ENCODE peak calls at places on chromosome 6, in seven cellular contexts. X is H1, O is GM12878, P is GM12891, Y is K562, U is HepG2, R is SK-N-SH. K is an unnamed sample.
A peak's percentile ranks its signal among the peaks of the same experiment; 100 is the strongest.

GRCh38 chr6:398558-399078 is 7.1 kb downstream of the IRF4 start:
- DNase-seq in X (no peak), O (no peak), P (no peak), Y (no peak), U (no peak), R (no peak), K (no peak)

GRCh38 chr6:149271348-149272340 is 45.9 kb upstream of the TAB2 start:
- DNase-seq in X (no peak), O (peak; percentile 65), P (no peak), Y (no peak), U (no peak), R (no peak), K (no peak)

GRCh38 chr6:149293244-149293643 is 24.3 kb upstream of the TAB2 start:
- DNase-seq in X (no peak), O (no peak), P (no peak), Y (no peak), U (no peak), R (no peak), K (no peak)

GRCh38 chr6:162698004-162698403 is 29.6 kb downstream of the PRKN start:
- DNase-seq in X (no peak), O (no peak), P (no peak), Y (no peak), U (no peak), R (no peak), K (no peak)

GRCh38 chr6:30206152-30206551 is 7.1 kb downstream of the TRIM26 start:
- DNase-seq in X (no peak), O (no peak), P (no peak), Y (no peak), U (no peak), R (no peak), K (no peak)

GRCh38 chr6:35663447-35664235 is 25.1 kb downstream of the FKBP5 start:
- DNase-seq in X (no peak), O (no peak), P (peak; percentile 9), Y (no peak), U (no peak), R (no peak), K (no peak)

GRCh38 chr6:140537834-140538680 is 1163.6 kb upstream of the CITED2 start:
- DNase-seq in X (no peak), O (no peak), P (no peak), Y (no peak), U (peak; percentile 66), R (no peak), K (no peak)

GRCh38 chr6:54493138-54493537 is 184.9 kb downstream of the TINAG start:
- DNase-seq in X (no peak), O (no peak), P (no peak), Y (no peak), U (no peak), R (no peak), K (no peak)

GRCh38 chr6:134176283-134176975 is 124.0 kb upstream of the SLC2A12 start:
- DNase-seq in X (peak; percentile 74), O (no peak), P (no peak), Y (no peak), U (no peak), R (peak; percentile 56), K (no peak)

GRCh38 chr6:16749516-16750485 is 11.5 kb downstream of the ATXN1 start:
- DNase-seq in X (no peak), O (no peak), P (no peak), Y (no peak), U (no peak), R (no peak), K (no peak)

GRCh38 chr6:11437824-11438459 is 99.6 kb upstream of the TMEM170B start:
- DNase-seq in X (no peak), O (no peak), P (no peak), Y (no peak), U (no peak), R (no peak), K (no peak)

GRCh38 chr6:26088344-26088743 is 1.1 kb downstream of the HFE start:
- DNase-seq in X (no peak), O (no peak), P (no peak), Y (no peak), U (no peak), R (no peak), K (no peak)

GRCh38 chr6:692356-692851 is 535 bp downstream of the EXOC2 start:
- DNase-seq in X (peak; percentile 86), O (peak; percentile 26), P (peak; percentile 62), Y (peak; percentile 77), U (peak; percentile 45), R (peak; percentile 72), K (peak; percentile 55)

GRCh38 chr6:20652691-20653479 is 118.6 kb downstream of the CDKAL1 start:
- DNase-seq in X (no peak), O (no peak), P (no peak), Y (no peak), U (no peak), R (no peak), K (no peak)

GRCh38 chr6:89692256-89692655 is 53.7 kb upstream of the LYRM2 start:
- DNase-seq in X (no peak), O (no peak), P (no peak), Y (no peak), U (no peak), R (no peak), K (no peak)

DNA sequence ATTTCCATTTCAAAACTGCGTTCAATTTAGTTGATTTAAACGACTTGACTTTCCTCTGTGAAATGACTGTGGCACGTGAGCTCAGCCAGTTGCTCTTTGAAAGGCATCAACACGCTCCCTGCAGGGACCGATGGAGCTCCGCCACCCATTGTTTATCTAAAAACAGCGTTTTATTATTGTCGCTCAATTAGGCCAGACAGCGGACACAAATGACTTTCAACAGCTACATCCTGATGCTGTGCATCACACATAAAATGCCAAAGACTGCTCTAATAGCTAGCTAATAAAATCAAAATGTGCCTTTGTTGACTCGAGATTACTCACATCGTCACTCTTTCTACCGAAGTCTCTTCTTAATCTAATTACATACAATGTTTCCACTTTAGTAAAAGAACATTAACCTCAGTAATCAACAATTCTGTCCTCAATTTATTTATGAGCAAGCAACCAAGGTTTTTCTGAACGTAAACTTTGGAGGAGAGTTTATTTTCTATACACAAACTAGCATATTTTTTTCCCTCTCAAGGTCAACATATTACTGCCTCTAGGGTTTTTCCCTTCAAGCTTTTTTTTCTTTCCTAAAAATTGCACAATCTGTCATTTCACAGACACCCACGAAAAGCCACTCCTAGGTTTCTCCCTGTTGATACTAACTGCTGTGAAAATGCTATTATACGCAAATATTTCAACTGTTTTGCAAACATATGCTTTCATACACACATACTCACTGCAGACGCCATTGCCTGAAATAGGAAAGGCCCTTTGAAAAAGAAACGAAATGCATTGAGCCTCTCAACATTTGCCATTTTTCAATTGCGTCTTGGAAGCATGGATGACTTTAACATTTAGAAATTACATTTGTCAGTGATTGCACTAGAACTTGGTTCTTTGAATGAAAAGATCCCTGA is 332.8 kb downstream of the CD83 start:
- DNase-seq in X (no peak), O (no peak), P (no peak), Y (no peak), U (no peak), R (no peak), K (no peak)
- TF ChIP-seq POLR2AphosphoS5 in X (no peak), O (no peak), P (no peak), Y (no peak), U (no peak), R (no peak), K (no peak)

GRCh38 chr6:90714319-90714718 is 127.4 kb upstream of the MAP3K7 start:
- DNase-seq in X (no peak), O (no peak), P (no peak), Y (no peak), U (no peak), R (no peak), K (no peak)

GRCh38 chr6:90712165-90712564 is 125.3 kb upstream of the MAP3K7 start:
- DNase-seq in X (no peak), O (no peak), P (no peak), Y (no peak), U (no peak), R (no peak), K (no peak)

GRCh38 chr6:90719321-90720195 is 132.7 kb upstream of the MAP3K7 start:
- DNase-seq in X (no peak), O (no peak), P (no peak), Y (no peak), U (no peak), R (no peak), K (no peak)

GRCh38 chr6:90716345-90716744 is 129.5 kb upstream of the MAP3K7 start:
- DNase-seq in X (no peak), O (no peak), P (no peak), Y (no peak), U (no peak), R (no peak), K (no peak)

DNA sequence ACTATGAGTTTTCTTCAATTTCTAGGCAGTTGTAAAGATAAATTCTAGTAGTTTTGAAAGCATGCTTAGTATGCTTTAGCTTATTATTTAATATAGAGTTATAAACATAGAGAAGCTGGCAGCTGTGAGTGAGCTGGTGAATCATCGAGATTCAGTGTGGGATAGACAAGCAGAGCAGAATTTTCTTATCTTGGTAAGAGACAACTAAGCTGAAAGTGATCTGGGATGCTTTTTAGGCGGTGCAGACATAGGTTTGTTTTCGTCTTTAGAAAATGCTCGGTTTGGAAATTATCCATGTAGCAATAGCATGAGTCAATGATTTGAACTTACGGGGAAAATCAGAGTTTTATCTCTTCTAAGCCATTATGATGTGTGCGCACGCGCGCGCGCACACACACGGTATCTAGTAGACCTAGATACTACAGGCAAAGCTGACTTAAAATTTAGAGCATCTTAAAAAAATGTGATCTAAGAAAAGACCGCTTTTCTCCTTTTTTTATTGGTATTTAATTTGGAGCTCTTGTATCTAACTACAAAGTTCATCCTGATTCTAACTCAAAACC is 128.3 kb upstream of the MAP3K7 start:
- DNase-seq in X (no peak), O (no peak), P (no peak), Y (no peak), U (no peak), R (no peak), K (no peak)
- TF ChIP-seq TAF1 in X (no peak), O (no peak), P (no peak), Y (no peak), U (no peak), R (no peak), K (no peak)

GRCh38 chr6:158229823-158230222 is 61.7 kb downstream of the GTF2H5 start:
- DNase-seq in X (no peak), O (no peak), P (no peak), Y (no peak), U (no peak), R (no peak), K (no peak)

GRCh38 chr6:158233214-158233795 is 65.2 kb downstream of the GTF2H5 start:
- DNase-seq in X (no peak), O (no peak), P (no peak), Y (peak; percentile 31), U (peak; percentile 49), R (peak; percentile 67), K (no peak)

GRCh38 chr6:158230967-158231550 is 62.9 kb downstream of the GTF2H5 start:
- DNase-seq in X (no peak), O (no peak), P (no peak), Y (no peak), U (no peak), R (no peak), K (no peak)

GRCh38 chr6:158232445-158233213 is 64.5 kb downstream of the GTF2H5 start:
- DNase-seq in X (peak; percentile 74), O (no peak), P (peak; percentile 50), Y (peak; percentile 71), U (peak; percentile 42), R (peak; percentile 85), K (peak; percentile 61)

GRCh38 chr6:158231551-158232444 is 63.6 kb downstream of the GTF2H5 start:
- DNase-seq in X (peak; percentile 77), O (no peak), P (peak; percentile 92), Y (peak; percentile 94), U (peak; percentile 74), R (peak; percentile 97), K (peak; percentile 84)
- TF ChIP-seq POLR2AphosphoS5 in X (no peak), O (no peak), P (no peak), Y (peak; percentile 48), U (peak; percentile 28), R (no peak), K (no peak)

GRCh38 chr6:12718025-12718424 is 1.5 kb downstream of the PHACTR1 start:
- DNase-seq in X (no peak), O (no peak), P (no peak), Y (no peak), U (peak; percentile 31), R (no peak), K (no peak)
- TF ChIP-seq TAF1 in X (no peak), O (no peak), P (no peak), Y (no peak), U (no peak), R (no peak), K (no peak)